ENCODE peak calls at places on chromosome 11, in seven cellular contexts. One of them, this sample, is unnamed.

GRCh38 chr11:76844511-76844910 is 16.2 kb upstream of the ACER3 start:
- DNase-seq in GM23338: no peak
- DNase-seq in fibroblast of lung: no peak
- DNase-seq in HCT116: no peak
- DNase-seq in mammary epithelial cell: no peak
- DNase-seq in mesenchymal stem cell: no peak
- DNase-seq in GM23248: no peak
- DNase-seq in this sample: no peak

GRCh38 chr11:130868865-130869264 is 47.4 kb downstream of the SNX19 start:
- DNase-seq in GM23338: no peak
- DNase-seq in fibroblast of lung: no peak
- DNase-seq in HCT116: no peak
- DNase-seq in mammary epithelial cell: no peak
- DNase-seq in mesenchymal stem cell: no peak
- DNase-seq in GM23248: no peak
- DNase-seq in this sample: no peak

GRCh38 chr11:61880050-61880449 is 11.3 kb downstream of the FADS3 start:
- DNase-seq in GM23338: no peak
- DNase-seq in fibroblast of lung: no peak
- DNase-seq in HCT116: no peak
- DNase-seq in mammary epithelial cell: no peak
- DNase-seq in mesenchymal stem cell: no peak
- DNase-seq in GM23248: peak
- DNase-seq in this sample: no peak

GRCh38 chr11:64545605-64546004 is 45.4 kb upstream of the SLC22A12 start:
- DNase-seq in GM23338: no peak
- DNase-seq in fibroblast of lung: peak
- DNase-seq in HCT116: peak
- DNase-seq in mammary epithelial cell: peak
- DNase-seq in mesenchymal stem cell: peak
- DNase-seq in GM23248: peak
- DNase-seq in this sample: peak

GRCh38 chr11:83007477-83007876 is 64.2 kb downstream of the RAB30 start:
- DNase-seq in GM23338: no peak
- DNase-seq in fibroblast of lung: no peak
- DNase-seq in HCT116: no peak
- DNase-seq in mammary epithelial cell: no peak
- DNase-seq in mesenchymal stem cell: no peak
- DNase-seq in GM23248: no peak
- DNase-seq in this sample: no peak

GRCh38 chr11:12761029-12761428 is 86.8 kb downstream of the TEAD1 start:
- DNase-seq in GM23338: no peak
- DNase-seq in fibroblast of lung: peak
- DNase-seq in HCT116: peak
- DNase-seq in mammary epithelial cell: peak
- DNase-seq in mesenchymal stem cell: peak
- DNase-seq in GM23248: peak
- DNase-seq in this sample: no peak

GRCh38 chr11:112355726-112356125 is 95.1 kb upstream of the PLET1 start:
- DNase-seq in GM23338: peak
- DNase-seq in fibroblast of lung: peak
- DNase-seq in HCT116: peak
- DNase-seq in mammary epithelial cell: peak
- DNase-seq in mesenchymal stem cell: no peak
- DNase-seq in GM23248: peak
- DNase-seq in this sample: peak

GRCh38 chr11:85694385-85694980 is 8.5 kb upstream of the CCDC89 start:
- DNase-seq in GM23338: peak
- DNase-seq in fibroblast of lung: peak
- DNase-seq in HCT116: peak
- DNase-seq in mammary epithelial cell: peak
- DNase-seq in mesenchymal stem cell: peak
- DNase-seq in GM23248: peak
- DNase-seq in this sample: no peak

GRCh38 chr11:75603791-75604736 is 42.0 kb downstream of the SERPINH1 start:
- DNase-seq in GM23338: no peak
- DNase-seq in fibroblast of lung: peak
- DNase-seq in HCT116: no peak
- DNase-seq in mammary epithelial cell: peak
- DNase-seq in mesenchymal stem cell: peak
- DNase-seq in GM23248: peak
- DNase-seq in this sample: no peak

GRCh38 chr11:124837491-124837856 is 27.8 kb upstream of the ROBO3 start:
- DNase-seq in GM23338: peak
- DNase-seq in fibroblast of lung: peak
- DNase-seq in HCT116: peak
- DNase-seq in mammary epithelial cell: peak
- DNase-seq in mesenchymal stem cell: peak
- DNase-seq in GM23248: peak
- DNase-seq in this sample: peak

GRCh38 chr11:99257131-99257530 is 236.4 kb downstream of the CNTN5 start:
- DNase-seq in GM23338: no peak
- DNase-seq in fibroblast of lung: no peak
- DNase-seq in HCT116: no peak
- DNase-seq in mammary epithelial cell: no peak
- DNase-seq in mesenchymal stem cell: peak
- DNase-seq in GM23248: no peak
- DNase-seq in this sample: no peak

GRCh38 chr11:117439256-117439655 is 111.6 kb downstream of the CEP164 start:
- DNase-seq in GM23338: no peak
- DNase-seq in fibroblast of lung: no peak
- DNase-seq in HCT116: no peak
- DNase-seq in mammary epithelial cell: no peak
- DNase-seq in mesenchymal stem cell: no peak
- DNase-seq in GM23248: no peak
- DNase-seq in this sample: no peak

GRCh38 chr11:77142091-77142975 is 14.3 kb downstream of the MYO7A start:
- DNase-seq in GM23338: no peak
- DNase-seq in fibroblast of lung: no peak
- DNase-seq in HCT116: no peak
- DNase-seq in mammary epithelial cell: no peak
- DNase-seq in mesenchymal stem cell: no peak
- DNase-seq in GM23248: no peak
- DNase-seq in this sample: no peak

GRCh38 chr11:116412118-116412889 is 360.5 kb downstream of the BUD13 start:
- DNase-seq in GM23338: no peak
- DNase-seq in fibroblast of lung: no peak
- DNase-seq in HCT116: no peak
- DNase-seq in mammary epithelial cell: no peak
- DNase-seq in mesenchymal stem cell: no peak
- DNase-seq in GM23248: no peak
- DNase-seq in this sample: no peak

GRCh38 chr11:102407901-102408300 is 44.7 kb downstream of the TMEM123 start:
- DNase-seq in GM23338: no peak
- DNase-seq in fibroblast of lung: no peak
- DNase-seq in HCT116: no peak
- DNase-seq in mammary epithelial cell: no peak
- DNase-seq in mesenchymal stem cell: no peak
- DNase-seq in GM23248: no peak
- DNase-seq in this sample: no peak

GRCh38 chr11:117877120-117877784 is 794 bp upstream of the FXYD6 start:
- DNase-seq in GM23338: peak
- DNase-seq in fibroblast of lung: peak
- DNase-seq in HCT116: no peak
- DNase-seq in mammary epithelial cell: no peak
- DNase-seq in mesenchymal stem cell: peak
- DNase-seq in GM23248: no peak
- DNase-seq in this sample: no peak

GRCh38 chr11:33753304-33753703 is 17.1 kb upstream of the CD59 start:
- DNase-seq in GM23338: no peak
- DNase-seq in fibroblast of lung: peak
- DNase-seq in HCT116: no peak
- DNase-seq in mammary epithelial cell: peak
- DNase-seq in mesenchymal stem cell: peak
- DNase-seq in GM23248: peak
- DNase-seq in this sample: no peak

GRCh38 chr11:134476435-134477021 is 64.5 kb upstream of the B3GAT1 start:
- DNase-seq in GM23338: peak
- DNase-seq in fibroblast of lung: no peak
- DNase-seq in HCT116: no peak
- DNase-seq in mammary epithelial cell: no peak
- DNase-seq in mesenchymal stem cell: no peak
- DNase-seq in GM23248: peak
- DNase-seq in this sample: no peak
- H3K4me3 ChIP-seq in GM23338: no peak
- H3K4me3 ChIP-seq in fibroblast of lung: no peak
- H3K4me3 ChIP-seq in HCT116: no peak
- H3K4me3 ChIP-seq in mammary epithelial cell: no peak
- H3K4me3 ChIP-seq in mesenchymal stem cell: no peak
- H3K4me3 ChIP-seq in GM23248: no peak
- H3K4me3 ChIP-seq in this sample: no peak

GRCh38 chr11:128941573-128942271 is 949 bp downstream of the TP53AIP1 start:
- DNase-seq in GM23338: no peak
- DNase-seq in fibroblast of lung: no peak
- DNase-seq in HCT116: no peak
- DNase-seq in mammary epithelial cell: peak
- DNase-seq in mesenchymal stem cell: no peak
- DNase-seq in GM23248: no peak
- DNase-seq in this sample: no peak

GRCh38 chr11:128939591-128939990 is 3.1 kb downstream of the TP53AIP1 start:
- DNase-seq in GM23338: no peak
- DNase-seq in fibroblast of lung: peak
- DNase-seq in HCT116: no peak
- DNase-seq in mammary epithelial cell: no peak
- DNase-seq in mesenchymal stem cell: no peak
- DNase-seq in GM23248: peak
- DNase-seq in this sample: no peak

GRCh38 chr11:128940156-128940555 is 2.5 kb downstream of the TP53AIP1 start:
- DNase-seq in GM23338: no peak
- DNase-seq in fibroblast of lung: no peak
- DNase-seq in HCT116: no peak
- DNase-seq in mammary epithelial cell: peak
- DNase-seq in mesenchymal stem cell: no peak
- DNase-seq in GM23248: no peak
- DNase-seq in this sample: no peak

GRCh38 chr11:128942272-128942612 is 429 bp downstream of the TP53AIP1 start:
- DNase-seq in GM23338: no peak
- DNase-seq in fibroblast of lung: no peak
- DNase-seq in HCT116: no peak
- DNase-seq in mammary epithelial cell: no peak
- DNase-seq in mesenchymal stem cell: no peak
- DNase-seq in GM23248: no peak
- DNase-seq in this sample: no peak

DNA sequence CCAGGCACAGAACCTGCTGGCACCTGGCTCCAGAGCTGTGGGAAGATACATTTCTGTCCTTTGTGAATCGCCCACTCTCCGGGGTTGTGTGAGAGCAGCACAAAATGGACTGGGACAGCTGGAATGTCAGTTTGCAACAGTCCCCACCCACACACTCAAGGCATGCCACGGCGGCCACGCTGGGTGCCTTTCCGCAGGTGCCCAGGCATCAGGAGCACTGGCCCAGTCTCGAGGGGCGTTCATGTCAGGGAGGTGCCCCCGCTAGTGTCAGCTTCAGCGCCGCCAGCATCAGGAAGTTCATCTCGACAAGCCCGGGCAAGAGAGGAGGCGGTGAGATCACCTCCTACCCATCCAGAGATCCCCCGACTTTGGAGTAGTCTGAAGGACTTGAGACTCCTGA is 2.1 kb downstream of the TP53AIP1 start:
- DNase-seq in GM23338: no peak
- DNase-seq in fibroblast of lung: no peak
- DNase-seq in HCT116: no peak
- DNase-seq in mammary epithelial cell: peak
- DNase-seq in mesenchymal stem cell: no peak
- DNase-seq in GM23248: no peak
- DNase-seq in this sample: no peak
- H2AFZ ChIP-seq in GM23338: peak
- H2AFZ ChIP-seq in fibroblast of lung: no peak
- H2AFZ ChIP-seq in HCT116: no peak
- H2AFZ ChIP-seq in mammary epithelial cell: peak
- H2AFZ ChIP-seq in mesenchymal stem cell: no peak
- H2AFZ ChIP-seq in GM23248: no peak
- H2AFZ ChIP-seq in this sample: peak

GRCh38 chr11:60370252-60370810 is 8.0 kb upstream of the MS4A7 start:
- DNase-seq in GM23338: no peak
- DNase-seq in fibroblast of lung: no peak
- DNase-seq in HCT116: no peak
- DNase-seq in mammary epithelial cell: no peak
- DNase-seq in mesenchymal stem cell: no peak
- DNase-seq in GM23248: no peak
- DNase-seq in this sample: no peak

GRCh38 chr11:60367896-60368295 is 10.4 kb upstream of the MS4A7 start:
- DNase-seq in GM23338: no peak
- DNase-seq in fibroblast of lung: no peak
- DNase-seq in HCT116: no peak
- DNase-seq in mammary epithelial cell: no peak
- DNase-seq in mesenchymal stem cell: no peak
- DNase-seq in GM23248: no peak
- DNase-seq in this sample: no peak

GRCh38 chr11:60370811-60371297 is 7.5 kb upstream of the MS4A7 start:
- DNase-seq in GM23338: no peak
- DNase-seq in fibroblast of lung: no peak
- DNase-seq in HCT116: no peak
- DNase-seq in mammary epithelial cell: peak
- DNase-seq in mesenchymal stem cell: peak
- DNase-seq in GM23248: peak
- DNase-seq in this sample: no peak

GRCh38 chr11:60363542-60364525 is 14.5 kb upstream of the MS4A7 start:
- DNase-seq in GM23338: peak
- DNase-seq in fibroblast of lung: peak
- DNase-seq in HCT116: peak
- DNase-seq in mammary epithelial cell: peak
- DNase-seq in mesenchymal stem cell: peak
- DNase-seq in GM23248: peak
- DNase-seq in this sample: no peak

DNA sequence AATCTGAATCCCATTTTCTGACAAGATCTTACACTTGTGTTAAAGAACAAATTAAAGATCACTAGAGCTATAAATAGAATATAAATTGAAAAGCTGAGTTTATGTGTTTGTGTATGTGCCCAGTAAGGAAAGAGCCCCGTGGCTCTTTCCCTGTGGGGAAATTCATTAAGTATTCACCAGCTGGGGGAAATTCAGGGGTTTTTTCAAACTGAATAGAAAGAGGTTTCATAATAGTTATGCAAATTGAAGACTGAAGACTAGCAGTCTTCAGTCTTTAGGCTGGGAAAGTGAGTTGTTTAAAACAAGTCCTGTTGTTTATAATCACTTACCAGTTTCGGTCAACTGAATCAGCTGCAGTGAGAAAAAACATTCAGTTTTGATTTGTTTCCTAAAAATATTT is 11.3 kb upstream of the MS4A7 start:
- DNase-seq in GM23338: peak
- DNase-seq in fibroblast of lung: no peak
- DNase-seq in HCT116: no peak
- DNase-seq in mammary epithelial cell: no peak
- DNase-seq in mesenchymal stem cell: peak
- DNase-seq in GM23248: no peak
- DNase-seq in this sample: no peak
- H3K4me3 ChIP-seq in GM23338: no peak
- H3K4me3 ChIP-seq in fibroblast of lung: no peak
- H3K4me3 ChIP-seq in HCT116: no peak
- H3K4me3 ChIP-seq in mammary epithelial cell: no peak
- H3K4me3 ChIP-seq in mesenchymal stem cell: no peak
- H3K4me3 ChIP-seq in GM23248: no peak
- H3K4me3 ChIP-seq in this sample: no peak

DNA sequence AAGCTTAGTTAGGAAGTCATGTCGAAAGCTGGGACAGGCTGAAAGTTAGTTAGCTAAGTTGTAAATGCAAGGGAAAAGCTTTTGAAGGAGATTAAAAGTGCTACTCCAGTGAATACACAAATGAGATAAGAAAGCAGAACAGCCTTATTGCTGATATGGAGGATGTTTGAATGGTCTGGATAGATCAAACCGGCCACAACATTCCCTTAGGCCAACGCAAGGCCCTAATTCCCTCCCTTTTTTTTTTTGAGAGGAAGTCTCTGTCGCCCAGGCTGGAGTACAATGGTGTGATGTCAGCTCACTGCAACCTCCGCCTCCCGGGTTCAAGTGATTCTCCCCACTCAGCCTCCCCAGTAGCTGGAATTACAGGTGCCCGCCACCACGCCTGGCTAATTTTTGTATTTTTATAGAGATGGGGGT is 23.3 kb upstream of the WEE1 start:
- DNase-seq in GM23338: no peak
- DNase-seq in fibroblast of lung: no peak
- DNase-seq in HCT116: no peak
- DNase-seq in mammary epithelial cell: no peak
- DNase-seq in mesenchymal stem cell: no peak
- DNase-seq in GM23248: no peak
- DNase-seq in this sample: no peak
- H2AFZ ChIP-seq in GM23338: no peak
- H2AFZ ChIP-seq in fibroblast of lung: no peak
- H2AFZ ChIP-seq in HCT116: no peak
- H2AFZ ChIP-seq in mammary epithelial cell: no peak
- H2AFZ ChIP-seq in mesenchymal stem cell: no peak
- H2AFZ ChIP-seq in GM23248: no peak
- H2AFZ ChIP-seq in this sample: no peak

This sample was measured in keratinocyte.